ENCODE peak calls at places on chromosomes 13 and 19, in four cellular contexts. C is K562, Y is GM12878, L is IMR-90. T is an unnamed sample.

GRCh38 chr13:110463876-110464510 is 97.5 kb downstream of the RAB20 start:
- DNase-seq in C (no peak), Y (no peak), L (peak), T (no peak)

GRCh38 chr19:2045501-2046045 is 5.5 kb downstream of the MKNK2 start:
- DNase-seq in C (peak), Y (no peak), L (no peak), T (no peak)

GRCh38 chr13:19089315-19089714 is 92.3 kb downstream of the TUBA3C start:
- DNase-seq in C (peak), Y (no peak), L (no peak), T (no peak)

GRCh38 chr13:36313047-36313969 is 15.7 kb upstream of the CCDC169 start:
- DNase-seq in C (no peak), Y (no peak), L (peak), T (no peak)

GRCh38 chr19:6540918-6541689 is 10.3 kb downstream of the TNFSF9 start:
- DNase-seq in C (no peak), Y (no peak), L (no peak), T (no peak)

GRCh38 chr13:75839418-75839817 is 203.3 kb downstream of the LMO7 start:
- DNase-seq in C (no peak), Y (no peak), L (no peak), T (no peak)

GRCh38 chr13:90552702-90553101 is 794.8 kb upstream of the MIR17HG start:
- DNase-seq in C (no peak), Y (no peak), L (no peak), T (no peak)

GRCh38 chr13:101115762-101116161 is 300.5 kb downstream of the NALCN start:
- DNase-seq in C (no peak), Y (no peak), L (no peak), T (no peak)

GRCh38 chr13:48979892-48980291 is 4.2 kb downstream of the FNDC3A start:
- DNase-seq in C (no peak), Y (no peak), L (no peak), T (no peak)

GRCh38 chr19:4759388-4760284 is 31.9 kb upstream of the FEM1A start:
- DNase-seq in C (peak), Y (peak), L (peak), T (peak)

GRCh38 chr19:38011426-38011825 is 104.4 kb downstream of the SIPA1L3 start:
- DNase-seq in C (no peak), Y (no peak), L (no peak), T (no peak)

GRCh38 chr19:44657211-44657921 is 13.7 kb downstream of the PVR start:
- DNase-seq in C (peak), Y (no peak), L (peak), T (peak)

GRCh38 chr19:42081584-42082258 is 5.8 kb downstream of the ZNF574 start:
- DNase-seq in C (no peak), Y (no peak), L (peak), T (peak)

GRCh38 chr19:33171916-33172359 is 22.2 kb upstream of the LRP3 start:
- DNase-seq in C (no peak), Y (no peak), L (peak), T (no peak)

GRCh38 chr19:42528354-42529247 is at the start of gene CEACAM1:
- DNase-seq in C (peak), Y (no peak), L (no peak), T (no peak)

GRCh38 chr13:30255696-30256095 is 51.7 kb downstream of the KATNAL1 start:
- DNase-seq in C (no peak), Y (no peak), L (no peak), T (no peak)
- TF ChIP-seq CTCF in C (no peak), Y (no peak), L (peak), T (no peak)

GRCh38 chr19:23439623-23440022 is 44.4 kb upstream of the ZNF91 start:
- DNase-seq in C (peak), Y (no peak), L (no peak), T (no peak)

GRCh38 chr19:23440207-23440606 is 44.9 kb upstream of the ZNF91 start:
- DNase-seq in C (peak), Y (no peak), L (no peak), T (peak)

GRCh38 chr19:23436944-23437343 is 41.7 kb upstream of the ZNF91 start:
- DNase-seq in C (peak), Y (no peak), L (no peak), T (peak)

GRCh38 chr19:23437901-23438300 is 42.6 kb upstream of the ZNF91 start:
- DNase-seq in C (no peak), Y (no peak), L (no peak), T (no peak)

GRCh38 chr19:23436318-23436717 is 41.0 kb upstream of the ZNF91 start:
- DNase-seq in C (no peak), Y (no peak), L (no peak), T (no peak)
- TF ChIP-seq ELK1 in C (no peak), Y (no peak), L (no peak), T (no peak)

GRCh38 chr19:364496-365287 is 20.1 kb upstream of the MIER2 start:
- DNase-seq in C (no peak), Y (no peak), L (no peak), T (no peak)
- TF ChIP-seq CTCF in C (no peak), Y (no peak), L (no peak), T (no peak)

GRCh38 chr19:49983645-49984229 is 22.8 kb upstream of the SIGLEC11 start:
- DNase-seq in C (peak), Y (peak), L (peak), T (peak)

GRCh38 chr19:49985926-49986325 is 25.0 kb upstream of the SIGLEC11 start:
- DNase-seq in C (no peak), Y (no peak), L (no peak), T (no peak)

GRCh38 chr19:49978324-49978723 is 17.4 kb upstream of the SIGLEC11 start:
- DNase-seq in C (no peak), Y (no peak), L (no peak), T (no peak)

GRCh38 chr19:49984491-49984890 is 23.5 kb upstream of the SIGLEC11 start:
- DNase-seq in C (no peak), Y (no peak), L (no peak), T (no peak)

DNA sequence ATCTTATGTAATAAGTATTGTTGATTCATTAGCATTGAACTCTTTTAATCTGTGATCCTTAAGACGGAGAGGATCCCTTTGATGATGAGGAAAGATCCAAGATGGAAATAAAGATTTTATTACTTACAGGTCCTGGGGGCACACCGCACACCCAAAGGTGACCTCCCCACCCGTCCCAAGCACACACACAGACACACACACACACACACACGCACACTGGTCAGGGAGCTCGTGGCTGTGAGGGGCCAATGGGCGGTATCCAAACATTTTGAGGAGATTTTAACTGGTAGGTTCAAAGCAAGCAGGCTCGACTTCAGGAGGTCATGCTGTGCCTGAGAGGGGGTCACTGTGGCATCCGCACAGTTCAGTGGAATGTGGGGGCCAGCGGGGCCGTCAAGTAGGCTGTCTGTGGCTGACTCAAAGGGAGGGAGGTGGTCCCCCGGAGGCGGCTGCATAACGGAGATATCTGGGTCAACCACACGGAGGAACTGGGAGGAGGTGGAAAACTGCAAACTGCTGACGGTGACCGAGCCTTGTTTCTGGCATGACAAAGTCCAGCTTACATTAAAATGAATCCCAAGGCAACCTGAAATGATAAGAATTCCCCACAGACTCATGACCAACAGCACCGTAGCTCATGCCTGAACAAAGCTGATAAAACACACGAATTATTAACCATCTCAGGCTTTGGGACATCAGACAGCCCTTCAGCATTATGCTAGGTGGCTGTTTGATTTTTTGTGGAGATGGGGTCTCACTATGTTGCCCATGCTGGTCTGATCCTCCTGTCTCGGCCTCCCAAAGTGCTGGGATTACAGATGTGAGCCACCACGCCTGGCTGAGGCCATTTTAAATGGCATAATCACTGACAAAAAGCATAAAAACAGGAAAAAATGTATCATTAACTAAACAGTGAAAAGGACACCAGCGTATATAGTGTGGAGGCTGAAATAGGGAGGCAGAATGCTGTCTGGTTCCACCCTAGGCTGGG is 20.9 kb upstream of the SIGLEC11 start:
- DNase-seq in C (peak), Y (no peak), L (no peak), T (no peak)
- TF ChIP-seq ELK1 in C (no peak), Y (no peak), L (no peak), T (no peak)

GRCh38 chr13:109275848-109276247 is 510.5 kb downstream of the IRS2 start:
- DNase-seq in C (no peak), Y (no peak), L (no peak), T (peak)
- TF ChIP-seq CTCF in C (no peak), Y (no peak), L (no peak), T (no peak)

T was measured in A549.